ENCODE peak calls at places on chromosomes 12 and 14, in four cellular contexts. P is non-pigmented ciliary epithelial cell; F is NCI-H1092 treated with DMSO at 0.1 percent for 48 hours; S is activated CD4-positive, alpha-beta T cell treated with anti-CD3 and anti-CD28 coated beads for 36 hours. U is an unnamed sample.

GRCh38 chr14:32709072-32709471 is 229.6 kb upstream of the NPAS3 start:
- DNase-seq in P (peak; percentile 63), S (no peak), F (no peak), U (no peak)

GRCh38 chr12:98354520-98354919 is 160.9 kb upstream of the TMPO start:
- DNase-seq in F (no peak), S (no peak), P (no peak), U (no peak)

GRCh38 chr12:31118347-31118830 is 44.7 kb downstream of the DDX11 start:
- DNase-seq in F (peak; percentile 51), P (no peak), S (peak; percentile 37), U (peak; percentile 79)

GRCh38 chr14:31418440-31418839 is 1.9 kb downstream of the HEATR5A start:
- DNase-seq in F (no peak), P (no peak), S (no peak), U (no peak)

GRCh38 chr14:31139301-31139847 is 68.2 kb downstream of the HECTD1 start:
- DNase-seq in P (no peak), S (no peak), F (no peak), U (no peak)

GRCh38 chr12:31297572-31298509 is 28.1 kb downstream of the SINHCAF start:
- DNase-seq in S (no peak), F (no peak), P (no peak), U (no peak)

GRCh38 chr12:21818627-21819026 is 44.1 kb upstream of the KCNJ8 start:
- DNase-seq in P (peak; percentile 34), S (no peak), F (no peak), U (no peak)

GRCh38 chr12:47717443-47718193 is 7.7 kb downstream of the ENDOU start:
- DNase-seq in F (peak; percentile 89), S (peak; percentile 79), P (no peak), U (peak; percentile 97)

GRCh38 chr12:7060353-7060954 is at the start of gene C1S:
- DNase-seq in S (no peak), F (peak; percentile 5), P (peak; percentile 88), U (peak; percentile 89)

GRCh38 chr14:73712540-73713141 is 1.5 kb downstream of the PNMA1 start:
- DNase-seq in P (no peak), F (peak; percentile 42), S (peak; percentile 71), U (peak; percentile 61)